ENCODE peak calls at places on chromosomes 16 and 17, in eight cellular contexts. One of them, this sample, is unnamed.
A peak's percentile ranks its signal among the peaks of the same experiment; 100 is the strongest.

GRCh38 chr17:37255434-37255833 is 120.4 kb upstream of the C17orf78 start:
- DNase-seq in HT1080: no peak
- DNase-seq in natural killer cell: no peak
- DNase-seq in C1 segment of cervical spinal cord: no peak
- DNase-seq in RPMI8226: no peak
- DNase-seq in HuH-7: no peak
- DNase-seq in ascending aorta: no peak
- DNase-seq in GM19239: no peak
- DNase-seq in this sample: no peak

GRCh38 chr17:45296833-45297124 is 20.0 kb downstream of the MAP3K14 start:
- DNase-seq in HT1080: no peak
- DNase-seq in natural killer cell: no peak
- DNase-seq in C1 segment of cervical spinal cord: no peak
- DNase-seq in RPMI8226: no peak
- DNase-seq in HuH-7: no peak
- DNase-seq in ascending aorta: no peak
- DNase-seq in GM19239: no peak
- DNase-seq in this sample: no peak

GRCh38 chr16:2977440-2977839 is 2.8 kb downstream of the PKMYT1 start:
- DNase-seq in HT1080: no peak
- DNase-seq in natural killer cell: no peak
- DNase-seq in C1 segment of cervical spinal cord: no peak
- DNase-seq in RPMI8226: no peak
- DNase-seq in HuH-7: no peak
- DNase-seq in ascending aorta: no peak
- DNase-seq in GM19239: no peak
- DNase-seq in this sample: no peak

GRCh38 chr16:30017277-30017656 is 5.7 kb upstream of the C16orf92 start:
- DNase-seq in HT1080: no peak
- DNase-seq in natural killer cell: no peak
- DNase-seq in C1 segment of cervical spinal cord: no peak
- DNase-seq in RPMI8226: no peak
- DNase-seq in HuH-7: no peak
- DNase-seq in ascending aorta: no peak
- DNase-seq in GM19239: no peak
- DNase-seq in this sample: no peak

GRCh38 chr16:15856217-15856616 is 611 bp downstream of the MYH11 start:
- DNase-seq in HT1080: no peak
- DNase-seq in natural killer cell: no peak
- DNase-seq in C1 segment of cervical spinal cord: no peak
- DNase-seq in RPMI8226: no peak
- DNase-seq in HuH-7: no peak
- DNase-seq in ascending aorta: no peak
- DNase-seq in GM19239: no peak
- DNase-seq in this sample: no peak

GRCh38 chr16:180101-180920 is at the start of gene HBQ1:
- DNase-seq in HT1080: no peak
- DNase-seq in natural killer cell: peak; percentile 58
- DNase-seq in C1 segment of cervical spinal cord: no peak
- DNase-seq in RPMI8226: peak; percentile 54
- DNase-seq in HuH-7: peak; percentile 80
- DNase-seq in ascending aorta: no peak
- DNase-seq in GM19239: no peak
- DNase-seq in this sample: peak; percentile 31

GRCh38 chr17:73544333-73544732 is 99.9 kb downstream of the SDK2 start:
- DNase-seq in HT1080: no peak
- DNase-seq in natural killer cell: no peak
- DNase-seq in C1 segment of cervical spinal cord: no peak
- DNase-seq in RPMI8226: no peak
- DNase-seq in HuH-7: no peak
- DNase-seq in ascending aorta: no peak
- DNase-seq in GM19239: no peak
- DNase-seq in this sample: no peak

GRCh38 chr17:79936661-79937434 is 97.6 kb upstream of the CBX4 start:
- DNase-seq in HT1080: no peak
- DNase-seq in natural killer cell: no peak
- DNase-seq in C1 segment of cervical spinal cord: no peak
- DNase-seq in RPMI8226: no peak
- DNase-seq in HuH-7: no peak
- DNase-seq in ascending aorta: no peak
- DNase-seq in GM19239: no peak
- DNase-seq in this sample: no peak

GRCh38 chr17:9199474-9200196 is 178.3 kb downstream of the NTN1 start:
- DNase-seq in HT1080: peak; percentile 13
- DNase-seq in natural killer cell: no peak
- DNase-seq in C1 segment of cervical spinal cord: no peak
- DNase-seq in RPMI8226: no peak
- DNase-seq in HuH-7: no peak
- DNase-seq in ascending aorta: no peak
- DNase-seq in GM19239: no peak
- DNase-seq in this sample: no peak

GRCh38 chr16:3503513-3503912 is 2.7 kb downstream of the CLUAP1 start:
- DNase-seq in HT1080: no peak
- DNase-seq in natural killer cell: no peak
- DNase-seq in C1 segment of cervical spinal cord: no peak
- DNase-seq in RPMI8226: peak; percentile 79
- DNase-seq in HuH-7: no peak
- DNase-seq in ascending aorta: no peak
- DNase-seq in GM19239: no peak
- DNase-seq in this sample: no peak

GRCh38 chr17:72661093-72661944 is 431.2 kb downstream of the SLC39A11 start:
- DNase-seq in HT1080: peak; percentile 72
- DNase-seq in natural killer cell: no peak
- DNase-seq in C1 segment of cervical spinal cord: peak; percentile 30
- DNase-seq in RPMI8226: no peak
- DNase-seq in HuH-7: peak; percentile 73
- DNase-seq in ascending aorta: no peak
- DNase-seq in GM19239: no peak
- DNase-seq in this sample: no peak

GRCh38 chr17:740240-741055 is 8.1 kb downstream of the TLCD3A start:
- DNase-seq in HT1080: no peak
- DNase-seq in natural killer cell: no peak
- DNase-seq in C1 segment of cervical spinal cord: peak; percentile 7
- DNase-seq in RPMI8226: peak; percentile 7
- DNase-seq in HuH-7: no peak
- DNase-seq in ascending aorta: no peak
- DNase-seq in GM19239: peak; percentile 53
- DNase-seq in this sample: no peak

GRCh38 chr17:60173304-60173807 is 23.6 kb downstream of the CA4 start:
- DNase-seq in HT1080: no peak
- DNase-seq in natural killer cell: no peak
- DNase-seq in C1 segment of cervical spinal cord: no peak
- DNase-seq in RPMI8226: no peak
- DNase-seq in HuH-7: no peak
- DNase-seq in ascending aorta: no peak
- DNase-seq in GM19239: no peak
- DNase-seq in this sample: no peak

GRCh38 chr16:55077231-55077630 is 146.6 kb downstream of the IRX5 start:
- DNase-seq in HT1080: no peak
- DNase-seq in natural killer cell: no peak
- DNase-seq in C1 segment of cervical spinal cord: no peak
- DNase-seq in RPMI8226: no peak
- DNase-seq in HuH-7: no peak
- DNase-seq in ascending aorta: no peak
- DNase-seq in GM19239: no peak
- DNase-seq in this sample: no peak

GRCh38 chr17:70901870-70902269 is 732.5 kb downstream of the KCNJ2 start:
- DNase-seq in HT1080: no peak
- DNase-seq in natural killer cell: no peak
- DNase-seq in C1 segment of cervical spinal cord: no peak
- DNase-seq in RPMI8226: no peak
- DNase-seq in HuH-7: no peak
- DNase-seq in ascending aorta: no peak
- DNase-seq in GM19239: no peak
- DNase-seq in this sample: no peak

GRCh38 chr16:57830890-57831484 is 28.7 kb upstream of the KIFC3 start:
- DNase-seq in HT1080: no peak
- DNase-seq in natural killer cell: no peak
- DNase-seq in C1 segment of cervical spinal cord: no peak
- DNase-seq in RPMI8226: no peak
- DNase-seq in HuH-7: no peak
- DNase-seq in ascending aorta: no peak
- DNase-seq in GM19239: no peak
- DNase-seq in this sample: no peak

GRCh38 chr16:68514511-68514910 is 24.6 kb upstream of the ZFP90 start:
- DNase-seq in HT1080: no peak
- DNase-seq in natural killer cell: no peak
- DNase-seq in C1 segment of cervical spinal cord: no peak
- DNase-seq in RPMI8226: no peak
- DNase-seq in HuH-7: no peak
- DNase-seq in ascending aorta: no peak
- DNase-seq in GM19239: no peak
- DNase-seq in this sample: no peak

GRCh38 chr17:81020767-81021497 is 14.0 kb upstream of the BAIAP2 start:
- DNase-seq in HT1080: peak; percentile 86
- DNase-seq in natural killer cell: no peak
- DNase-seq in C1 segment of cervical spinal cord: peak; percentile 43
- DNase-seq in RPMI8226: no peak
- DNase-seq in HuH-7: no peak
- DNase-seq in ascending aorta: no peak
- DNase-seq in GM19239: no peak
- DNase-seq in this sample: no peak

GRCh38 chr16:17228708-17229055 is 242.1 kb downstream of the XYLT1 start:
- DNase-seq in HT1080: no peak
- DNase-seq in natural killer cell: no peak
- DNase-seq in C1 segment of cervical spinal cord: no peak
- DNase-seq in RPMI8226: no peak
- DNase-seq in HuH-7: no peak
- DNase-seq in ascending aorta: no peak
- DNase-seq in GM19239: no peak
- DNase-seq in this sample: no peak

GRCh38 chr16:83037102-83037501 is 410.3 kb downstream of the CDH13 start:
- DNase-seq in HT1080: no peak
- DNase-seq in natural killer cell: no peak
- DNase-seq in C1 segment of cervical spinal cord: no peak
- DNase-seq in RPMI8226: no peak
- DNase-seq in HuH-7: no peak
- DNase-seq in ascending aorta: no peak
- DNase-seq in GM19239: no peak
- DNase-seq in this sample: no peak

GRCh38 chr17:12342609-12343248 is 322.1 kb downstream of the MAP2K4 start:
- DNase-seq in HT1080: no peak
- DNase-seq in natural killer cell: no peak
- DNase-seq in C1 segment of cervical spinal cord: no peak
- DNase-seq in RPMI8226: peak; percentile 8
- DNase-seq in HuH-7: peak; percentile 14
- DNase-seq in ascending aorta: no peak
- DNase-seq in GM19239: peak; percentile 14
- DNase-seq in this sample: no peak

GRCh38 chr16:85275533-85276249 is 163.4 kb upstream of the CIBAR2 start:
- DNase-seq in HT1080: peak; percentile 59
- DNase-seq in natural killer cell: peak; percentile 69
- DNase-seq in C1 segment of cervical spinal cord: peak; percentile 52
- DNase-seq in RPMI8226: peak; percentile 70
- DNase-seq in HuH-7: peak; percentile 99
- DNase-seq in ascending aorta: no peak
- DNase-seq in GM19239: peak; percentile 93
- DNase-seq in this sample: peak; percentile 51

GRCh38 chr16:49482690-49483089 is 109.1 kb downstream of the C16orf78 start:
- DNase-seq in HT1080: no peak
- DNase-seq in natural killer cell: no peak
- DNase-seq in C1 segment of cervical spinal cord: no peak
- DNase-seq in RPMI8226: no peak
- DNase-seq in HuH-7: no peak
- DNase-seq in ascending aorta: no peak
- DNase-seq in GM19239: no peak
- DNase-seq in this sample: no peak

GRCh38 chr16:68383858-68384257 is 64.5 kb downstream of the SMPD3 start:
- DNase-seq in HT1080: no peak
- DNase-seq in natural killer cell: no peak
- DNase-seq in C1 segment of cervical spinal cord: no peak
- DNase-seq in RPMI8226: no peak
- DNase-seq in HuH-7: no peak
- DNase-seq in ascending aorta: no peak
- DNase-seq in GM19239: no peak
- DNase-seq in this sample: no peak

GRCh38 chr17:40559016-40559853 is 6.0 kb downstream of the CCR7 start:
- DNase-seq in HT1080: no peak
- DNase-seq in natural killer cell: peak; percentile 14
- DNase-seq in C1 segment of cervical spinal cord: no peak
- DNase-seq in RPMI8226: no peak
- DNase-seq in HuH-7: no peak
- DNase-seq in ascending aorta: no peak
- DNase-seq in GM19239: no peak
- DNase-seq in this sample: no peak

GRCh38 chr17:36485805-36486203 is 677 bp upstream of the ZNHIT3 start:
- DNase-seq in HT1080: no peak
- DNase-seq in natural killer cell: no peak
- DNase-seq in C1 segment of cervical spinal cord: no peak
- DNase-seq in RPMI8226: no peak
- DNase-seq in HuH-7: no peak
- DNase-seq in ascending aorta: no peak
- DNase-seq in GM19239: peak; percentile 56
- DNase-seq in this sample: no peak

GRCh38 chr16:78227855-78228254 is 128.4 kb downstream of the WWOX start:
- DNase-seq in HT1080: no peak
- DNase-seq in natural killer cell: no peak
- DNase-seq in C1 segment of cervical spinal cord: no peak
- DNase-seq in RPMI8226: peak; percentile 25
- DNase-seq in HuH-7: peak; percentile 60
- DNase-seq in ascending aorta: no peak
- DNase-seq in GM19239: no peak
- DNase-seq in this sample: no peak

GRCh38 chr16:886802-887731 is 83.7 kb downstream of the LMF1 start:
- DNase-seq in HT1080: no peak
- DNase-seq in natural killer cell: no peak
- DNase-seq in C1 segment of cervical spinal cord: no peak
- DNase-seq in RPMI8226: no peak
- DNase-seq in HuH-7: no peak
- DNase-seq in ascending aorta: no peak
- DNase-seq in GM19239: no peak
- DNase-seq in this sample: peak; percentile 9

GRCh38 chr16:21121150-21121549 is 29.5 kb downstream of the DNAH3 start:
- DNase-seq in HT1080: no peak
- DNase-seq in natural killer cell: no peak
- DNase-seq in C1 segment of cervical spinal cord: no peak
- DNase-seq in RPMI8226: no peak
- DNase-seq in HuH-7: no peak
- DNase-seq in ascending aorta: no peak
- DNase-seq in GM19239: no peak
- DNase-seq in this sample: no peak

GRCh38 chr17:41707803-41708669 is 4.1 kb upstream of the GAST start:
- DNase-seq in HT1080: no peak
- DNase-seq in natural killer cell: no peak
- DNase-seq in C1 segment of cervical spinal cord: no peak
- DNase-seq in RPMI8226: no peak
- DNase-seq in HuH-7: no peak
- DNase-seq in ascending aorta: no peak
- DNase-seq in GM19239: no peak
- DNase-seq in this sample: no peak

GRCh38 chr16:71524566-71525553 is 1.4 kb upstream of the CHST4 start:
- DNase-seq in HT1080: no peak
- DNase-seq in natural killer cell: no peak
- DNase-seq in C1 segment of cervical spinal cord: no peak
- DNase-seq in RPMI8226: no peak
- DNase-seq in HuH-7: no peak
- DNase-seq in ascending aorta: no peak
- DNase-seq in GM19239: no peak
- DNase-seq in this sample: no peak

GRCh38 chr17:44976198-44976597 is 8.1 kb upstream of the C1QL1 start:
- DNase-seq in HT1080: no peak
- DNase-seq in natural killer cell: no peak
- DNase-seq in C1 segment of cervical spinal cord: no peak
- DNase-seq in RPMI8226: no peak
- DNase-seq in HuH-7: no peak
- DNase-seq in ascending aorta: no peak
- DNase-seq in GM19239: no peak
- DNase-seq in this sample: no peak

GRCh38 chr17:48752399-48753288 is 24.1 kb upstream of the HOXB13 start:
- DNase-seq in HT1080: no peak
- DNase-seq in natural killer cell: no peak
- DNase-seq in C1 segment of cervical spinal cord: no peak
- DNase-seq in RPMI8226: no peak
- DNase-seq in HuH-7: no peak
- DNase-seq in ascending aorta: no peak
- DNase-seq in GM19239: no peak
- DNase-seq in this sample: no peak

GRCh38 chr17:44979426-44980273 is 11.5 kb upstream of the C1QL1 start:
- DNase-seq in HT1080: no peak
- DNase-seq in natural killer cell: no peak
- DNase-seq in C1 segment of cervical spinal cord: no peak
- DNase-seq in RPMI8226: no peak
- DNase-seq in HuH-7: no peak
- DNase-seq in ascending aorta: no peak
- DNase-seq in GM19239: no peak
- DNase-seq in this sample: no peak